ENCODE peak calls at places on chromosome 13, in five cellular contexts. D is vagina, C is colonic mucosa, P is IMR-90, Z is foreskin fibroblast. H is an unnamed sample.
A peak's percentile ranks its signal among the peaks of the same experiment; 100 is the strongest.

GRCh38 chr13:45142440-45143345 is 22.4 kb downstream of the GTF2F2 start:
- DNase-seq in D (no peak), P (peak; percentile 54), C (no peak), Z (peak; percentile 18), H (no peak)

GRCh38 chr13:38348890-38349289 is 761 bp upstream of the UFM1 start:
- DNase-seq in P (peak; percentile 40), C (peak; percentile 27), Z (no peak), D (no peak), H (no peak)

GRCh38 chr13:40152145-40152544 is 496.7 kb downstream of the COG6 start:
- DNase-seq in Z (peak; percentile 50), P (peak; percentile 49), C (no peak), D (no peak), H (no peak)

GRCh38 chr13:108121406-108121805 is 93.9 kb downstream of the LIG4 start:
- DNase-seq in P (no peak), C (no peak), D (no peak), Z (no peak), H (no peak)

GRCh38 chr13:33744589-33745369 is 73.2 kb upstream of the RFC3 start:
- DNase-seq in D (no peak), P (no peak), C (no peak), Z (no peak), H (no peak)

GRCh38 chr13:108322206-108322824 is 52.8 kb downstream of the TNFSF13B start:
- DNase-seq in D (no peak), C (no peak), Z (peak; percentile 15), P (peak; percentile 52), H (no peak)

GRCh38 chr13:105969761-105970160 is 565.7 kb downstream of the EFNB2 start:
- DNase-seq in P (no peak), Z (no peak), C (no peak), D (no peak), H (no peak)

GRCh38 chr13:112453874-112454647 is 77.9 kb downstream of the SPACA7 start:
- DNase-seq in C (peak; percentile 14), D (peak; percentile 87), P (no peak), Z (no peak), H (peak; percentile 30)

GRCh38 chr13:70253834-70254233 is 145.6 kb upstream of the KLHL1 start:
- DNase-seq in Z (no peak), P (no peak), C (no peak), D (no peak), H (no peak)

GRCh38 chr13:64817721-64818120 is 2412.4 kb downstream of the PCDH9 start:
- DNase-seq in P (peak; percentile 36), Z (peak; percentile 19), C (no peak), D (no peak), H (no peak)

GRCh38 chr13:64819081-64819480 is 2411.1 kb downstream of the PCDH9 start:
- DNase-seq in P (peak; percentile 5), D (no peak), Z (no peak), C (no peak), H (no peak)
- TF ChIP-seq CTCF in P (no peak), D (no peak), Z (no peak), C (no peak), H (no peak)

DNA sequence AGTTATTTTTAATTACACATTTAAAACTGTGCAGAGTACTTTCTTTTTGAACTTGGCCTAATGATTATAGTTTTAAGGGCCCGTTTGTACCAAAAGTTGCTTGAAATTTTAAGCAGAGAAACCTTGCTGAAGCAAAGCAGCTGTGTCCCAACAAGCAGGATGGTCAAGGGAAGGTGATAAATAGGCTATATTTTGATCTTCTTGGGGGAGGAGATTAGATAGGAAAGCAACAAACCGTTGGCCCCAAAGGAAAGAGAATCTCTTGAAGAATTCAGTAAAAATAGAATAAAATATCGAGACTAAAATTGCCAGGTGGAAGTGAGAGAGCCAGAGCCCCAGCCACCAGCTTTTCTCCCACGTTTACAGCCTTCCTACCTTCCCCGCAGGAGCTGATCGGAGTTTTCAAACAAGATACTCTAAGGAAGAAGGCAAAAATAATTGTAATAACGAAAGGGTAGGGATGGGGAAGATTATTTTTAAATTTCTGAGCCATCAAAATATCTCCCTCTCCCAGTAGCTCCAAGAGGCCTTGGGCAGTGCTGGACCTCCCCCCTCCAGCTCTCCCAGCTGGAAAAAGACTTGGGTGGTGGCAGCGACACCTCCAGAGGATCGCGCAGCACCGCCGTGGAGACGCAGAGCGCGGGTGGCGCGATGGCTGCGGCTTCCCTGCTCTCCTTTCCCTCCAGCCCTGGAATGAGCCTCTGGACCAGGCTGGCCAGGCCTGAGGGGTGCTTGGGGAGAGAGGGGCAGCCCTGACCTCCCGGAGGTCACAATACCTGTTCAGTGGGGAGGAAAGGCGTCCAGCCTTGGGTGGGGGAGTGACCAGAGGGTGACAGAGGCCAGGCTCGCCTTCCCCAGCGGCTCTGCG is 5.8 kb downstream of the ZIC2 start:
- DNase-seq in C (no peak), Z (no peak), D (no peak), P (no peak), H (peak; percentile 85)
- H3K4me3 ChIP-seq in C (no peak overlapping the region), Z (no peak overlapping the region), D (no peak overlapping the region), P (no peak overlapping the region), H (peak overlapping the region; percentile 81)

DNA sequence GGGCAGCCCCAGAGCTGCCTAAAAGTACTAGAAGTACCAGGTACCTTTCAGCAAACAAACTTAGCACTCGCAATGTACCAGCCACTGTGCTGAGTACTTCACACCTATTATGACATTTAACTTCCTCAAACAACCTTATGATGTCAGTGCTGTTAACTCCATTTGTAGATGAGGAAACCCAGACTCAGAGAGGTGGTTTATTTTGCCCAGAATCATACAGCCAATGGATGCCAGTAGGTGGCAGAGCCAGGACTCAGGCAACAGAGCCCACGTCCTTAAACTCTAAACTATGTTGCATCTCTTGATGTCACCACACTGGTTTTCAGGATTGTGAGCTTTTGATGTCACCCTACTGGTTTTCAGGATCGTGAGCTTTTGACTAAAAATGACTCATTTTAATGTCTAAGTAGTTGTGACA is 78.9 kb downstream of the FLT1 start:
- DNase-seq in P (no peak), Z (no peak), D (no peak), C (no peak), H (no peak)
- TF ChIP-seq CTCF in P (no peak), Z (no peak), D (no peak), C (no peak), H (peak; percentile 40)

GRCh38 chr13:46403851-46404731 is 17.0 kb upstream of the RUBCNL start:
- DNase-seq in C (no peak), Z (no peak), P (no peak), D (no peak), H (no peak)
- H3K4me3 ChIP-seq in C (no peak overlapping the region), Z (no peak overlapping the region), P (no peak overlapping the region), D (no peak overlapping the region), H (no peak overlapping the region)

GRCh38 chr13:49786609-49787008 is 5.9 kb downstream of the KPNA3 start:
- DNase-seq in P (no peak), Z (no peak), D (no peak), C (no peak), H (no peak)

GRCh38 chr13:49791753-49792549 is 531 bp downstream of the KPNA3 start:
- DNase-seq in D (no peak), P (peak; percentile 36), C (peak; percentile 58), Z (no peak), H (peak; percentile 79)

GRCh38 chr13:49789961-49790360 is 2.5 kb downstream of the KPNA3 start:
- DNase-seq in C (no peak), D (no peak), P (no peak), Z (no peak), H (no peak)

GRCh38 chr13:49792550-49793324 is at the start of gene KPNA3:
- DNase-seq in P (peak; percentile 96), C (peak; percentile 96), D (peak; percentile 98), Z (peak; percentile 97), H (peak; percentile 97)

GRCh38 chr13:49791214-49791752 is 1.2 kb downstream of the KPNA3 start:
- DNase-seq in C (peak; percentile 58), P (peak; percentile 35), D (no peak), Z (no peak), H (peak; percentile 69)
- TF ChIP-seq CTCF in C (no peak), P (no peak), D (no peak), Z (peak; percentile 12), H (no peak)

GRCh38 chr13:44015133-44015532 is 135.4 kb downstream of the LACC1 start:
- DNase-seq in Z (no peak), C (no peak), D (no peak), P (no peak), H (no peak)

GRCh38 chr13:44014501-44014900 is 134.8 kb downstream of the LACC1 start:
- DNase-seq in D (no peak), P (no peak), Z (no peak), C (no peak), H (no peak)

GRCh38 chr13:44015808-44016207 is 136.1 kb downstream of the LACC1 start:
- DNase-seq in Z (no peak), C (no peak), D (no peak), P (no peak), H (no peak)

GRCh38 chr13:44012910-44013309 is 133.2 kb downstream of the LACC1 start:
- DNase-seq in D (no peak), Z (no peak), C (no peak), P (no peak), H (no peak)

GRCh38 chr13:44013666-44014291 is 134.1 kb downstream of the LACC1 start:
- DNase-seq in C (no peak), D (no peak), P (peak; percentile 77), Z (peak; percentile 52), H (no peak)
- H3K4me3 ChIP-seq in C (no peak overlapping the region), D (no peak overlapping the region), P (no peak overlapping the region), Z (no peak overlapping the region), H (no peak overlapping the region)

DNA sequence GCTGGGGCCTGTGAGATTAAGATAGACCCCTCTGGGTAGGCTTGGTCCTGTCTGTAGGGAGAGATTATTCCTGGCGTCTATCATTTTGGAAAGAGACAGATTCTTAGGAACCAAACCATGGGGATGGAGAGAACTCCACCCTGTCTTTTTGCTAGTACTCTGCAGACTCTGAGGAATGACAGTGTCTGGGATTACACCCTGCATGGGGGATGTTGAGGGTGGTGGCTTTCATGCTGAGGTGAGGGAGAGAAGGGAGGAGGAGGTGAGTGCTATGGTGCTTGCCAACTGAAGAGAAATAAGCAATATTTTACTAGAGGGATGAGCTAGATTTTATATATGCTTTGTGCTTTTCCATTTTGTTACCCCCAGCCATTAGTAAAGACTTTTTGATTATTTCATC is 74.5 kb upstream of the PCDH8 start:
- DNase-seq in Z (no peak), P (no peak), D (no peak), C (no peak), H (no peak)
- TF ChIP-seq CTCF in Z (no peak), P (no peak), D (no peak), C (no peak), H (no peak)

DNA sequence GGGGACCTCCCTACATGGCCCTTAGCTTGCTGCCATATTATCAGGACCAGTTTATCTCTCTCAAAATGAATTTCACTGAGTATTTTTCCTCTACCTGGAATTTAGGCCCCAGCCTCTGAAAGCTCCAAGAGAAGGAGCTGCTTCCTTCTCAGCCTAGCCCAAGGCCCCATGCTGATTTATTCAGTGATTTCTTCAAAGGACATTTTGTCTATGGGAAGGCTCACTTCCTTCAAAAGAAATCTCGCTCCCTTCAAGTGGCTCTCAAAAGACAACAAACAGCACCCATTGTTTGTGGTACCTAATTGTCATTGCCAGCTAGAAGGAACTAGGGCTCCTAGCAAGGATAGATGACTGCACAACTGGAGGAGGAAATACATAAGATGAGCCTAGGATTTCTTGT is 172.4 kb downstream of the SLC7A1 start:
- DNase-seq in Z (no peak), P (no peak), D (no peak), C (no peak), H (no peak)
- H3K4me3 ChIP-seq in Z (no peak overlapping the region), P (no peak overlapping the region), D (no peak overlapping the region), C (no peak overlapping the region), H (no peak overlapping the region)

H was measured in endodermal cell.